ENCODE peak calls at places on chromosomes 11 and 22, in six cellular contexts. F, O, Y, E, L and A are unnamed samples.
A peak's percentile ranks its signal among the peaks of the same experiment; 100 is the strongest.

GRCh38 chr11:102783016-102783415 is 2.6 kb upstream of the MMP10 start:
- DNase-seq in Y (no peak), F (no peak), O (no peak), E (no peak), L (no peak), A (no peak)

GRCh38 chr11:2265854-2266585 is 4.4 kb downstream of the ASCL2 start:
- DNase-seq in Y (no peak), L (no peak), F (no peak), E (no peak), O (peak; percentile 3), A (no peak)

GRCh38 chr11:20032127-20032526 is 128.1 kb downstream of the DBX1 start:
- DNase-seq in Y (no peak), F (no peak), O (no peak), L (no peak), E (no peak), A (no peak)

GRCh38 chr11:85626496-85626895 is 648 bp downstream of the DLG2 start:
- DNase-seq in L (no peak), O (no peak), Y (no peak), E (peak; percentile 22), F (no peak), A (no peak)

GRCh38 chr11:100791873-100792272 is 104.8 kb downstream of the ARHGAP42 start:
- DNase-seq in F (peak; percentile 58), O (no peak), L (no peak), Y (no peak), E (no peak), A (no peak)

GRCh38 chr11:116835042-116835772 is 2.2 kb downstream of the APOA1 start:
- DNase-seq in L (no peak), Y (no peak), F (no peak), E (no peak), O (peak; percentile 89), A (no peak)

GRCh38 chr11:131889146-131889577 is 518.7 kb downstream of the NTM start:
- DNase-seq in E (peak; percentile 19), F (peak; percentile 48), Y (no peak), L (peak; percentile 89), O (no peak), A (peak; percentile 75)

GRCh38 chr11:100892886-100893285 is 205.8 kb downstream of the ARHGAP42 start:
- DNase-seq in O (no peak), Y (no peak), F (no peak), E (no peak), L (no peak), A (no peak)

GRCh38 chr11:115939104-115939503 is 434.9 kb upstream of the CADM1 start:
- DNase-seq in F (no peak), L (no peak), O (no peak), Y (no peak), E (no peak), A (no peak)

GRCh38 chr11:117187799-117188481 is 9.4 kb downstream of the SIDT2 start:
- DNase-seq in F (no peak), O (no peak), Y (no peak), L (peak; percentile 5), E (no peak), A (peak; percentile 47)

GRCh38 chr11:62669420-62670161 is 1.9 kb upstream of the UQCC3 start:
- DNase-seq in O (no peak), E (no peak), F (peak; percentile 35), L (no peak), Y (peak; percentile 56), A (no peak)

GRCh38 chr11:46913484-46913883 is 4.9 kb downstream of the LRP4 start:
- DNase-seq in O (no peak), E (no peak), L (no peak), Y (no peak), F (peak; percentile 84), A (no peak)

GRCh38 chr11:80993561-80993960 is 1552.7 kb upstream of the TENM4 start:
- DNase-seq in Y (no peak), E (no peak), F (no peak), O (no peak), L (no peak), A (no peak)

GRCh38 chr11:113014731-113015455 is 53.7 kb downstream of the NCAM1 start:
- DNase-seq in F (peak; percentile 6), E (peak; percentile 93), Y (no peak), L (no peak), O (no peak), A (no peak)

GRCh38 chr11:2698386-2699184 is 1.2 kb downstream of the KCNQ1OT1 start:
- DNase-seq in F (no peak), L (no peak), E (no peak), Y (no peak), O (no peak), A (no peak)

GRCh38 chr22:26775394-26775793 is 118.0 kb downstream of the MIAT start:
- DNase-seq in L (no peak), Y (no peak), F (no peak), E (no peak), O (no peak), A (no peak)

GRCh38 chr11:870418-870817 is 27.8 kb downstream of the TSPAN4 start:
- DNase-seq in F (no peak), Y (no peak), E (no peak), L (no peak), O (no peak), A (no peak)

GRCh38 chr11:67302571-67303131 is 679 bp upstream of the SSH3 start:
- DNase-seq in L (no peak), O (peak; percentile 83), E (no peak), F (peak; percentile 84), Y (peak; percentile 62), A (no peak)

GRCh38 chr11:48116843-48117242 is 99.8 kb upstream of the OR4B1 start:
- DNase-seq in O (peak; percentile 52), L (peak; percentile 31), E (no peak), Y (peak; percentile 38), F (no peak), A (no peak)

GRCh38 chr11:69943066-69943465 is 123.8 kb upstream of the FGF3 start:
- DNase-seq in F (peak; percentile 50), L (peak; percentile 84), O (no peak), E (peak; percentile 27), Y (peak; percentile 51), A (no peak)

GRCh38 chr11:1139441-1140066 is 18.2 kb upstream of the MUC5AC start:
- DNase-seq in E (no peak), Y (no peak), L (no peak), F (no peak), O (no peak), A (no peak)

GRCh38 chr22:35318346-35319215 is 18.9 kb downstream of the TOM1 start:
- DNase-seq in E (no peak), F (no peak), O (no peak), L (no peak), Y (no peak), A (no peak)

GRCh38 chr22:19656541-19657251 is 57.6 kb upstream of the SEPTIN5 start:
- DNase-seq in L (no peak), O (no peak), E (no peak), Y (no peak), F (no peak), A (no peak)

GRCh38 chr11:65316979-65317786 is 2.5 kb downstream of the CDC42EP2 start:
- DNase-seq in Y (peak; percentile 67), L (no peak), F (no peak), O (no peak), E (no peak), A (no peak)

GRCh38 chr11:540583-541432 is 3.5 kb downstream of the LRRC56 start:
- DNase-seq in E (no peak), O (no peak), Y (no peak), L (no peak), F (no peak), A (no peak)

GRCh38 chr11:30991802-30992512 is 377.6 kb downstream of the DCDC1 start:
- DNase-seq in O (no peak), Y (peak; percentile 9), F (peak; percentile 4), E (no peak), L (no peak), A (no peak)

GRCh38 chr11:64444838-64445441 is 86.0 kb downstream of the RPS6KA4 start:
- DNase-seq in F (peak; percentile 63), L (no peak), Y (peak; percentile 61), O (peak; percentile 32), E (no peak), A (no peak)

GRCh38 chr11:128720522-128720985 is 26.7 kb downstream of the FLI1 start:
- DNase-seq in Y (no peak), L (no peak), E (no peak), O (peak; percentile 54), F (peak; percentile 72), A (no peak)

GRCh38 chr11:76291576-76292526 is 85.5 kb upstream of the WNT11 start:
- DNase-seq in E (peak; percentile 89), L (no peak), O (no peak), F (peak; percentile 76), Y (peak; percentile 10), A (no peak)

GRCh38 chr11:119222308-119222707 is 16.2 kb downstream of the CBL start:
- DNase-seq in E (peak; percentile 88), Y (no peak), F (no peak), L (no peak), O (no peak), A (peak; percentile 53)

GRCh38 chr11:102560555-102561011 is 30.0 kb upstream of the MMP7 start:
- DNase-seq in L (no peak), F (no peak), E (no peak), O (peak; percentile 53), Y (no peak), A (no peak)

GRCh38 chr11:113261709-113262475 is 52.5 kb upstream of the TTC12 start:
- DNase-seq in L (no peak), O (no peak), E (no peak), Y (no peak), F (no peak), A (no peak)

GRCh38 chr11:5663511-5663910 is 21.4 kb downstream of the TRIM5 start:
- DNase-seq in F (no peak), E (no peak), L (no peak), Y (no peak), O (no peak), A (no peak)

GRCh38 chr22:38953091-38953490 is 4.3 kb upstream of the APOBEC3A start:
- DNase-seq in L (no peak), O (no peak), Y (no peak), F (no peak), E (no peak), A (no peak)

GRCh38 chr11:134043821-134044420 is 25.0 kb upstream of the JAM3 start:
- DNase-seq in F (no peak), E (no peak), O (no peak), Y (no peak), L (no peak), A (no peak)

GRCh38 chr11:93936416-93936815 is 84.7 kb upstream of the HEPHL1 start:
- DNase-seq in O (no peak), L (no peak), Y (no peak), F (peak; percentile 11), E (no peak), A (no peak)

GRCh38 chr22:23231471-23232093 is 51.3 kb downstream of the BCR start:
- DNase-seq in E (no peak), F (no peak), Y (no peak), L (no peak), O (no peak), A (no peak)